ENCODE peak calls at places on chromosome 17, in four cellular contexts. One of them, this sample, is unnamed.

GRCh38 chr17:37447641-37448040 is 41.0 kb downstream of the TADA2A start:
- DNase-seq in GM12878: no peak
- DNase-seq in HepG2: no peak
- DNase-seq in K562: no peak
- DNase-seq in this sample: no peak

GRCh38 chr17:76683921-76684745 is 26.6 kb downstream of the MXRA7 start:
- DNase-seq in GM12878: no peak
- DNase-seq in HepG2: no peak
- DNase-seq in K562: no peak
- DNase-seq in this sample: no peak

GRCh38 chr17:45227631-45228120 is 6.0 kb downstream of the FMNL1 start:
- DNase-seq in GM12878: no peak
- DNase-seq in HepG2: no peak
- DNase-seq in K562: no peak
- DNase-seq in this sample: no peak

GRCh38 chr17:8474826-8475225 is 39.1 kb downstream of the NDEL1 start:
- DNase-seq in GM12878: no peak
- DNase-seq in HepG2: no peak
- DNase-seq in K562: no peak
- DNase-seq in this sample: no peak

GRCh38 chr17:50447870-50448573 is 20.7 kb downstream of the CHAD start:
- DNase-seq in GM12878: no peak
- DNase-seq in HepG2: peak; percentile 62
- DNase-seq in K562: peak; percentile 10
- DNase-seq in this sample: no peak

GRCh38 chr17:66200685-66201092 is 8.8 kb upstream of the CEP112 start:
- DNase-seq in GM12878: no peak
- DNase-seq in HepG2: peak; percentile 87
- DNase-seq in K562: peak; percentile 37
- DNase-seq in this sample: peak; percentile 52

GRCh38 chr17:28317099-28317964 is 1.7 kb upstream of the TMEM97 start:
- DNase-seq in GM12878: no peak
- DNase-seq in HepG2: no peak
- DNase-seq in K562: peak; percentile 30
- DNase-seq in this sample: no peak

GRCh38 chr17:56203430-56203829 is 50.2 kb downstream of the ANKFN1 start:
- DNase-seq in GM12878: no peak
- DNase-seq in HepG2: peak; percentile 7
- DNase-seq in K562: peak; percentile 48
- DNase-seq in this sample: no peak

DNA sequence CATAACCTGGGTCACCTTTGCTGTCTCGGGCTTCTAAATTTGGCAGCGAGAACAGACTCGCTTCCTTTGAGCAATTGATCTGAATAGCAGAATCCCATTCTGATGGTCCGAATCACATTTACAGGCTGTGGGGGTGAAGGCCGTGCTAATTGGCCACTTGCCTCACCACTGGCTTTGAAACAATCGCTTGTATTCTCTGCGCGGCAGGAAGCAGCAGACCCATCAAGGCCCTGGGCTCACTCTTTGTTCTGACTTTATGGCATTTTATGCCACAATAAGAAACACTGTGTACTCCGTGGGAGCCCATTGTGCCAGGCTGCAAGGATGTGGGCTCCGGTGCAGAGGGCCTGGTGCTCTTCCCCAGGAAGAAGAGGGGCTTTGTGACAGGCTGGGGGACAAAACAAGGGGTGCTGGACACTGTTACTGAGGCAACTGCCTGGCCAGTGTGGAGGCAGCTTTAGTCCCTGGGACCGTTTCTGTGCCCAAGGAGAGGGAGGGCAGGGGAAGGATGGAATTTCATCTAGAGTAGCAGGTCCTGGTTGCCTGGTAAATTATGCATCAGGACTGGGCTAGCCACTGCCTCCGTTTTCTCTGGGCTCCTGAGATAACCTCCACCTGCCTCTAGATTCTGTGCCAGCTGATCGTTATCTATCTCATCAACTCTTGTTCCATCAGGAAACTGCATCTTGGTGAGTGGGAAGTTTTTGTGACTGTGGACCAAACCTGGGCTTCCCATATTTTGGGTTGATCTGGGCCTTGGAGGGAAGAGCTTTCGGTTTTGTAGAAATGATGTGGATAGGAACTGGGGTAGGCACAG is 78.5 kb downstream of the MRC2 start:
- DNase-seq in GM12878: no peak
- DNase-seq in HepG2: no peak
- DNase-seq in K562: no peak
- DNase-seq in this sample: peak; percentile 51
- TF ChIP-seq KDM1A in GM12878: no peak
- TF ChIP-seq KDM1A in HepG2: no peak
- TF ChIP-seq KDM1A in K562: no peak
- TF ChIP-seq KDM1A in this sample: no peak

GRCh38 chr17:47368262-47368661 is 44.5 kb downstream of the EFCAB13 start:
- DNase-seq in GM12878: no peak
- DNase-seq in HepG2: no peak
- DNase-seq in K562: no peak
- DNase-seq in this sample: no peak

GRCh38 chr17:47358652-47359051 is 34.9 kb downstream of the EFCAB13 start:
- DNase-seq in GM12878: no peak
- DNase-seq in HepG2: no peak
- DNase-seq in K562: no peak
- DNase-seq in this sample: no peak

GRCh38 chr17:47367257-47367656 is 43.5 kb downstream of the EFCAB13 start:
- DNase-seq in GM12878: no peak
- DNase-seq in HepG2: no peak
- DNase-seq in K562: no peak
- DNase-seq in this sample: no peak

GRCh38 chr17:47363171-47363570 is 39.4 kb downstream of the EFCAB13 start:
- DNase-seq in GM12878: no peak
- DNase-seq in HepG2: no peak
- DNase-seq in K562: no peak
- DNase-seq in this sample: no peak
- TF ChIP-seq SRF in GM12878: no peak
- TF ChIP-seq SRF in HepG2: no peak
- TF ChIP-seq SRF in K562: no peak
- TF ChIP-seq SRF in this sample: no peak

GRCh38 chr17:9880582-9880999 is 24.5 kb downstream of the RCVRN start:
- DNase-seq in GM12878: peak; percentile 1
- DNase-seq in HepG2: no peak
- DNase-seq in K562: no peak
- DNase-seq in this sample: no peak
- TF ChIP-seq EP300 in GM12878: no peak
- TF ChIP-seq EP300 in HepG2: no peak
- TF ChIP-seq EP300 in K562: no peak
- TF ChIP-seq EP300 in this sample: no peak

DNA sequence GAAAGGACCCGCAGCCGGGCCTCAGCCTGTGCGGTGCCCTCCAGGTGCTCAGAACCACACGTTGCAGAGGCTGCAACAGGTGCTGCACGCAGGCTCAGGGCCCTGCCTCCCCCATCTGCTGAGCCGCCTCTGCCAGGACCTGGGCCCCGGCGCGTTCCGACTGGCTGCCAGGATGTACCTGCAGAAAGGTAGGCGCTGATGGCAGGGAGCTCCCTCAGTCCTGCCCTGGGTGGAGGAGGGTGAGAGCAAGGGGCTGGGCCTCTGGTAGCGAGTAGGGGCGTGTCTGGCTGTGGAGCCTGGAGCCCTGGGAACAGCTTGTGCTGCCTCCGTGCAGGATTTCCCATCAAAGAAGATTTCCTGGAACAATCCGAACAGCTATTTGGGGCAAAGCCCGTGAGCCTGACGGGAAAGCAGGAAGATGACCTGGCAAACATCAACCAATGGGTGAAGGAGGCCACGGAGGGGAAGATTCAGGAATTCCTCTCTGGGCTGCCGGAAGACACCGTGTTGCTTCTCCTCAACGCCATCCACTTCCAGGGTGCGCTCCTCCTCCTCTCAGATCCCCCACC is 4.4 kb downstream of the SERPINF2 start:
- DNase-seq in GM12878: no peak
- DNase-seq in HepG2: no peak
- DNase-seq in K562: no peak
- DNase-seq in this sample: peak; percentile 72
- TF ChIP-seq KDM1A in GM12878: no peak
- TF ChIP-seq KDM1A in HepG2: no peak
- TF ChIP-seq KDM1A in K562: no peak
- TF ChIP-seq KDM1A in this sample: no peak

DNA sequence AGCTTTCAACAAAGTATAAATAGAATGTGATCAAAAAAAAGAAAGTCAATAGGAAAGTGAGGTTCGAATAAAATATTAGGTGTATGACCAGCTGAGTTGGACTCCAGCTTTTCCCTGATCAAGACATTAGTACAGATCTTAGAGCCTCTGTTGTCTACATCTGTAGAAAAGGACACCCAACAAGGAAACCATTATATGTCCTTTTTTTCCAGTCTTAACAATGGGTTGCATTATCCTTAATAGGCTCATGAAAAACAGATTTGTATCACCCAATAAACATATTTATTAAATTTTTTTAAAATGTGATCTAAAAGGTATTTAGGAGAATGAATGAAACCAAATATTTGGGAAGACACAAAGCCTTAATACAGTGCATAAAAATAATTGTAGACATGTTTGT is 18.1 kb downstream of the ABCA6 start:
- DNase-seq in GM12878: no peak
- DNase-seq in HepG2: no peak
- DNase-seq in K562: no peak
- DNase-seq in this sample: no peak
- TF ChIP-seq SRF in GM12878: no peak
- TF ChIP-seq SRF in HepG2: no peak
- TF ChIP-seq SRF in K562: no peak
- TF ChIP-seq SRF in this sample: no peak

DNA sequence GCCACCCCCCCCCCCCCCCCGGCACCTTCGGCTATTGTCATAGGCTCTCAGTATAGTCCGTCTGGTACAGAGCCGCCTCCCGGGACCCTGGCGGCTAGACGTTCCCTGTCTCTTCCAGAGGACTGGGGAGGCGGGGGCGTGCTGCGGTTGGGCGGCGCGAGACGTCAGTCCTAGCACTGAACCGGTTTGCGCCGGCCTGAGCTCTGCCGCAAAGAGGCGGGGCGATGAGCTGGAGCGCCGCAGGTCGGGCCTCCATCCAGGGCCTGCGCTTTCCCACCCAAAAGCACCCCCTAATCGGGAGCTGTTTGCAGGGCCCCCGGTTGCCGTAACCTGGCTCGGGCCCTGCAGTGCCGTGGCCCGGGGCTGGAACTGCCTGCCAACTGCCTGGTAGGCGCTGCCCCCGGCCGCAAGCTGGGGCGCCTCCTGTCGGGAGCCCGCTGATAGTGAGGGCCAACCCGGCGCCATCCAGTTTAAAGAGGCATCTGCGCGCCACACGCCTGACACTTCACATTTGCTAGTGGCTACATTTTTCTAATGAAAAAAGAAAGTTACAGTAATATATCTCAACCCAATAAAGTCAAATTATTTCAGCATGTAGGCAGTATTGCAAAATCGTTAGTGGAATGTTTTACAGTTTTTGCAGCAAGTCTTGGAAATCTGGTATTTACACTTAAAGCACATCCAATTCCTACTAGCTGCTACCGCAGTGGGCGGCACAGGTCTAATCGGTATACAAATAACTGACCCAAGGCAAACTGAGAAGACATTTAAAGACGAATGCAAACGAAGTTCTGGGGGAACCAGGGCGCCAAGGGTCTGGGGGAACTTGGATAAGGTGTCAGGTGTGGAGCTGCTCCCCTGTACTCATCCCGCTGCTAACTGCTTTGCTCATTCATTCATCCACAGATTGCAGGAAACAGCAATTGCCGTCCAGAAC is 753 bp upstream of the USP22 start:
- DNase-seq in GM12878: peak; percentile 84
- DNase-seq in HepG2: peak; percentile 96
- DNase-seq in K562: no peak
- DNase-seq in this sample: peak; percentile 94
- TF ChIP-seq EP300 in GM12878: peak; percentile 53
- TF ChIP-seq EP300 in HepG2: no peak
- TF ChIP-seq EP300 in K562: no peak
- TF ChIP-seq EP300 in this sample: no peak

GRCh38 chr17:5419959-5420653 is at the start of gene RPAIN:
- DNase-seq in GM12878: no peak
- DNase-seq in HepG2: peak; percentile 85
- DNase-seq in K562: peak; percentile 84
- DNase-seq in this sample: peak; percentile 29

GRCh38 chr17:5425826-5426225 is 5.8 kb downstream of the RPAIN start:
- DNase-seq in GM12878: no peak
- DNase-seq in HepG2: no peak
- DNase-seq in K562: no peak
- DNase-seq in this sample: no peak

GRCh38 chr17:5424909-5425308 is 4.9 kb downstream of the RPAIN start:
- DNase-seq in GM12878: no peak
- DNase-seq in HepG2: no peak
- DNase-seq in K562: no peak
- DNase-seq in this sample: no peak

GRCh38 chr17:5419356-5419958 is at the start of gene NUP88:
- DNase-seq in GM12878: peak; percentile 94
- DNase-seq in HepG2: peak; percentile 97
- DNase-seq in K562: peak; percentile 96
- DNase-seq in this sample: peak; percentile 91

DNA sequence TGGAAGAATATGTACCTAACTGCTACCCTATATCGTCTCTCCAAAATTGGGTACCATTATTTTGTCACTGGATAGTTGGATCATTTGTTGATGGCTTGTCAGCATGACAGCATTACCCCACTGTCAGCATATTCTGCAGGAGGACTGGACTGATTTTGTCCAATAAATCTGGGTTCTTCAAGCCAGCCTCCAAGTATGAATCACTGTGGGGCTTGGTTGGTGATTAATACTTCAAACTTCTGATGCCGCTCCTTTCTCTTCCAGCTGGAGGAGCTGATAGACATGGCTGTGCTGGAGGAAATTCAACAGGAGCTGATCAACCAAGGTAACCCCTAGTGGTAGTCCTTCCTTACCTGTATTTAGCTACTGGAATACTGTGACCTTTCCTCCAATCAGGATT is 2.5 kb downstream of the RPAIN start:
- DNase-seq in GM12878: no peak
- DNase-seq in HepG2: peak; percentile 9
- DNase-seq in K562: no peak
- DNase-seq in this sample: no peak
- TF ChIP-seq KDM1A in GM12878: no peak
- TF ChIP-seq KDM1A in HepG2: no peak
- TF ChIP-seq KDM1A in K562: peak; percentile 65
- TF ChIP-seq KDM1A in this sample: no peak

DNA sequence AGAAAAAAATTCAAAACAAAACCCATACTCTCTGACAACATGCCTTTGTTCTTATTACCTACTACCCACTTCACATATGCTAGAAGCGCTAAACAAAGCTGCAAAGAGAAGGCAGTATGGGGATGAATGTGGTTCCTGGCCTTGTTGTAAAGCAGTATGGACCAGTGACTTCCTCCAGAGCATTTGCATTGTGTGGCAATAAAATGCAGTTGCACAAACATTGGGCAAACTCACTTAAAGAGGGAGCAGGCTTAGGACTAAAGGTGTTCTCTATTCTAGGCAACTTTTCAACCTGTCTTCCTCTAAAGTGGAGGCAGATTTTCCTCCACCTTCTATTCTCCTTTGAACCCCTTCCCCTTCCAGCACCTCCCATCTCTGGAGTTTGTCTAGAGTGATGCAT is 17.1 kb downstream of the TMIGD1 start:
- DNase-seq in GM12878: no peak
- DNase-seq in HepG2: no peak
- DNase-seq in K562: no peak
- DNase-seq in this sample: no peak
- TF ChIP-seq SRF in GM12878: no peak
- TF ChIP-seq SRF in HepG2: no peak
- TF ChIP-seq SRF in K562: no peak
- TF ChIP-seq SRF in this sample: no peak